ENCODE peak calls at places on chromosome 3, in seven cellular contexts. One of them, this sample, is unnamed. For H3K4me1, the result is how much of the 10 kb centered on the place peaks cover.

GRCh38 chr3:195903950-195904290 is 4.4 kb downstream of the TNK2 start:
- DNase-seq in mammary epithelial cell: no peak
- DNase-seq in fibroblast of lung: no peak
- DNase-seq in astrocyte: no peak
- DNase-seq in GM23248: no peak
- DNase-seq in HCT116: no peak
- DNase-seq in keratinocyte: no peak
- DNase-seq in this sample: no peak

GRCh38 chr3:77718326-77718725 is 678.4 kb downstream of the ROBO2 start:
- DNase-seq in mammary epithelial cell: no peak
- DNase-seq in fibroblast of lung: no peak
- DNase-seq in astrocyte: no peak
- DNase-seq in GM23248: no peak
- DNase-seq in HCT116: no peak
- DNase-seq in keratinocyte: no peak
- DNase-seq in this sample: no peak

GRCh38 chr3:141797167-141797773 is 34.1 kb downstream of the GRK7 start:
- DNase-seq in mammary epithelial cell: no peak
- DNase-seq in fibroblast of lung: peak
- DNase-seq in astrocyte: peak
- DNase-seq in GM23248: peak
- DNase-seq in HCT116: no peak
- DNase-seq in keratinocyte: no peak
- DNase-seq in this sample: no peak

GRCh38 chr3:73727117-73727802 is 102.5 kb upstream of the PDZRN3 start:
- DNase-seq in mammary epithelial cell: peak
- DNase-seq in fibroblast of lung: peak
- DNase-seq in astrocyte: peak
- DNase-seq in GM23248: peak
- DNase-seq in HCT116: no peak
- DNase-seq in keratinocyte: no peak
- DNase-seq in this sample: no peak

GRCh38 chr3:181712505-181713299 is 977 bp downstream of the SOX2 start:
- DNase-seq in mammary epithelial cell: peak
- DNase-seq in fibroblast of lung: no peak
- DNase-seq in astrocyte: peak
- DNase-seq in GM23248: peak
- DNase-seq in HCT116: no peak
- DNase-seq in keratinocyte: no peak
- DNase-seq in this sample: no peak

GRCh38 chr3:127443581-127444375 is 146.8 kb downstream of the TPRA1 start:
- DNase-seq in mammary epithelial cell: no peak
- DNase-seq in fibroblast of lung: no peak
- DNase-seq in astrocyte: no peak
- DNase-seq in GM23248: no peak
- DNase-seq in HCT116: no peak
- DNase-seq in keratinocyte: no peak
- DNase-seq in this sample: no peak

GRCh38 chr3:42020681-42021307 is 58.9 kb upstream of the ULK4 start:
- DNase-seq in mammary epithelial cell: peak
- DNase-seq in fibroblast of lung: peak
- DNase-seq in astrocyte: peak
- DNase-seq in GM23248: peak
- DNase-seq in HCT116: no peak
- DNase-seq in keratinocyte: no peak
- DNase-seq in this sample: peak

GRCh38 chr3:32882603-32883025 is 64.8 kb downstream of the TRIM71 start:
- DNase-seq in mammary epithelial cell: no peak
- DNase-seq in fibroblast of lung: no peak
- DNase-seq in astrocyte: no peak
- DNase-seq in GM23248: no peak
- DNase-seq in HCT116: no peak
- DNase-seq in keratinocyte: no peak
- DNase-seq in this sample: no peak

GRCh38 chr3:167814441-167814951 is 79.0 kb downstream of the SERPINI1 start:
- DNase-seq in mammary epithelial cell: no peak
- DNase-seq in fibroblast of lung: peak
- DNase-seq in astrocyte: peak
- DNase-seq in GM23248: peak
- DNase-seq in HCT116: no peak
- DNase-seq in keratinocyte: no peak
- DNase-seq in this sample: no peak

GRCh38 chr3:72237679-72238320 is 452.9 kb upstream of the PROK2 start:
- DNase-seq in mammary epithelial cell: no peak
- DNase-seq in fibroblast of lung: no peak
- DNase-seq in astrocyte: peak
- DNase-seq in GM23248: peak
- DNase-seq in HCT116: no peak
- DNase-seq in keratinocyte: no peak
- DNase-seq in this sample: no peak

GRCh38 chr3:4584537-4585249 is 91.5 kb downstream of the ITPR1 start:
- DNase-seq in mammary epithelial cell: peak
- DNase-seq in fibroblast of lung: peak
- DNase-seq in astrocyte: no peak
- DNase-seq in GM23248: peak
- DNase-seq in HCT116: no peak
- DNase-seq in keratinocyte: no peak
- DNase-seq in this sample: no peak

GRCh38 chr3:73259291-73259690 is 197.8 kb downstream of the EBLN2 start:
- DNase-seq in mammary epithelial cell: no peak
- DNase-seq in fibroblast of lung: no peak
- DNase-seq in astrocyte: no peak
- DNase-seq in GM23248: no peak
- DNase-seq in HCT116: no peak
- DNase-seq in keratinocyte: no peak
- DNase-seq in this sample: no peak

GRCh38 chr3:105899528-105899927 is 30.7 kb upstream of the CBLB start:
- DNase-seq in mammary epithelial cell: peak
- DNase-seq in fibroblast of lung: peak
- DNase-seq in astrocyte: peak
- DNase-seq in GM23248: peak
- DNase-seq in HCT116: no peak
- DNase-seq in keratinocyte: no peak
- DNase-seq in this sample: peak

GRCh38 chr3:73786346-73786807 is 161.6 kb upstream of the PDZRN3 start:
- DNase-seq in mammary epithelial cell: peak
- DNase-seq in fibroblast of lung: peak
- DNase-seq in astrocyte: peak
- DNase-seq in GM23248: peak
- DNase-seq in HCT116: no peak
- DNase-seq in keratinocyte: peak
- DNase-seq in this sample: no peak

GRCh38 chr3:106566277-106566676 is 697.5 kb upstream of the CBLB start:
- DNase-seq in mammary epithelial cell: no peak
- DNase-seq in fibroblast of lung: no peak
- DNase-seq in astrocyte: no peak
- DNase-seq in GM23248: no peak
- DNase-seq in HCT116: no peak
- DNase-seq in keratinocyte: no peak
- DNase-seq in this sample: no peak

GRCh38 chr3:9435320-9435719 is 37.9 kb downstream of the SETD5 start:
- DNase-seq in mammary epithelial cell: no peak
- DNase-seq in fibroblast of lung: no peak
- DNase-seq in astrocyte: no peak
- DNase-seq in GM23248: no peak
- DNase-seq in HCT116: no peak
- DNase-seq in keratinocyte: no peak
- DNase-seq in this sample: no peak

GRCh38 chr3:153977148-153977547 is 144.0 kb upstream of the ARHGEF26 start:
- DNase-seq in mammary epithelial cell: no peak
- DNase-seq in fibroblast of lung: peak
- DNase-seq in astrocyte: peak
- DNase-seq in GM23248: peak
- DNase-seq in HCT116: no peak
- DNase-seq in keratinocyte: no peak
- DNase-seq in this sample: no peak

GRCh38 chr3:15877813-15878212 is 80.0 kb upstream of the ANKRD28 start:
- DNase-seq in mammary epithelial cell: no peak
- DNase-seq in fibroblast of lung: no peak
- DNase-seq in astrocyte: no peak
- DNase-seq in GM23248: no peak
- DNase-seq in HCT116: no peak
- DNase-seq in keratinocyte: no peak
- DNase-seq in this sample: no peak

GRCh38 chr3:143266512-143266911 is 146.9 kb downstream of the CHST2 start:
- DNase-seq in mammary epithelial cell: no peak
- DNase-seq in fibroblast of lung: peak
- DNase-seq in astrocyte: no peak
- DNase-seq in GM23248: peak
- DNase-seq in HCT116: no peak
- DNase-seq in keratinocyte: no peak
- DNase-seq in this sample: no peak

GRCh38 chr3:124837730-124838186 is 49.4 kb downstream of the ITGB5 start:
- DNase-seq in mammary epithelial cell: peak
- DNase-seq in fibroblast of lung: peak
- DNase-seq in astrocyte: peak
- DNase-seq in GM23248: peak
- DNase-seq in HCT116: peak
- DNase-seq in keratinocyte: no peak
- DNase-seq in this sample: peak

GRCh38 chr3:180306691-180307090 is 270.0 kb upstream of the PEX5L start:
- DNase-seq in mammary epithelial cell: peak
- DNase-seq in fibroblast of lung: no peak
- DNase-seq in astrocyte: peak
- DNase-seq in GM23248: peak
- DNase-seq in HCT116: no peak
- DNase-seq in keratinocyte: peak
- DNase-seq in this sample: peak

GRCh38 chr3:9023191-9023590 is 59.9 kb upstream of the RAD18 start:
- DNase-seq in mammary epithelial cell: no peak
- DNase-seq in fibroblast of lung: peak
- DNase-seq in astrocyte: no peak
- DNase-seq in GM23248: no peak
- DNase-seq in HCT116: no peak
- DNase-seq in keratinocyte: no peak
- DNase-seq in this sample: no peak

DNA sequence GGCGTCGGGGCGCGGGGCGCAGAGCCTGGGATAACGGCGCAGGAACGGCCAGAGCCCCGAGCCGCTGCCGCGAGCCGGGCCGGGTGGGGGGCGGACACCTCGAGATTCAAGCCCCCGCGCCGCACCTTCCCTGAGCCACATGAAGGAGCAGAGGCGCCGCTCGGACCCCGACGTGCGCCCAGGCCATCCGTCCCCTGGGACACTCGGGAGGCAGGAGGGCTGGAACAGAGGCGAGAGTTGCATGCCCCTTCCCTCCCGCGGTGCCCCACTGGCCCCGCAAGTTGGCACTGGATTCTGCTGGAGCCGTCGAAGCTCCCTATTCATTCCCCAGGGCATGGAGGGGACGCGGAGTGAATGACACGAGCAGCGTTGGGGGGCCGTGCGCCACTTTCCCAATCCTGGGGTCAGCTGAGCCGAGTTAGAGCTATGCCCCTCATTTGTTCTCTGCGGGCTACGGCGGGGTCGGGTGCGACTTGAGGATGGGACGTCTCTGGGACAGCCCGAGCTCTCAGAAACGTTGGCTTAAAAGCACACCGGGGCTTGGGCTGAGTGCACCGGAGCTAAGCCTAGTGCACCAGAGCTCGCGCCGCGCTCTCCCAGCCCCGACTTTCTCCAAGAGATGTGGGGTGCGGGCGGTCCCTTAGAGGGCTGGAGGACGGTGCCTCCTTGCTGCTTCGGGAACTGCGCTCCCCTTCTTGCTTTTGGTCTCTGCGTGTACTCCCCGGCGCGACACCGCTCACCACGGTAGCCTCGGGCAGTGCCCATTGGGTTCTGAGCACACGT is 589 bp downstream of the SLC6A1 start:
- DNase-seq in mammary epithelial cell: no peak
- DNase-seq in fibroblast of lung: no peak
- DNase-seq in astrocyte: no peak
- DNase-seq in GM23248: no peak
- DNase-seq in HCT116: no peak
- DNase-seq in keratinocyte: no peak
- DNase-seq in this sample: no peak
- TF ChIP-seq EZH2 in mammary epithelial cell: peak
- TF ChIP-seq EZH2 in fibroblast of lung: peak
- TF ChIP-seq EZH2 in astrocyte: peak
- TF ChIP-seq EZH2 in GM23248: peak
- TF ChIP-seq EZH2 in HCT116: no peak
- TF ChIP-seq EZH2 in keratinocyte: peak
- TF ChIP-seq EZH2 in this sample: no peak

DNA sequence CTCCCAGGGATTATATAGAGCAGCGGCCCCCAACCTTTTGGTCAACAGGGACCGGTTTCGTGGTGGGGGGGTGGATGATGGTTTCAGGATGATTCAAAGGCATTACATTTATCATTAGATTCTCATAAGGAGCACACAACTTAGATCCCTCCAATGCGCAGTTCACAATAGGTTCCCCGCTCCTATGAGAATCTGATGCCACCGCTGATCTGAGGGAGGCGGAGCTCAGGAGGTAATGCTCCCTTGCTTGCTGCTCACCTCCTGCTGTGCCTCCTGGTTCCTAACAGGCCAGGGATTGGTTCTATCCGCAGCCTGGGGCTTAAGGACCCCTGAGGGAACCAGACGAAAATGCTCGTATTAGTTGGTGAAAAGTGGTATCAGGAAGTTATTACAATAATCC is 1.3 kb upstream of the HACD2 start:
- DNase-seq in mammary epithelial cell: peak
- DNase-seq in fibroblast of lung: peak
- DNase-seq in astrocyte: peak
- DNase-seq in GM23248: peak
- DNase-seq in HCT116: peak
- DNase-seq in keratinocyte: no peak
- DNase-seq in this sample: peak
- H2AFZ ChIP-seq in mammary epithelial cell: peak
- H2AFZ ChIP-seq in fibroblast of lung: peak
- H2AFZ ChIP-seq in astrocyte: peak
- H2AFZ ChIP-seq in GM23248: peak
- H2AFZ ChIP-seq in HCT116: peak
- H2AFZ ChIP-seq in keratinocyte: no peak
- H2AFZ ChIP-seq in this sample: peak

GRCh38 chr3:87336761-87337160 is 60.4 kb upstream of the POU1F1 start:
- DNase-seq in mammary epithelial cell: no peak
- DNase-seq in fibroblast of lung: no peak
- DNase-seq in astrocyte: no peak
- DNase-seq in GM23248: no peak
- DNase-seq in HCT116: no peak
- DNase-seq in keratinocyte: no peak
- DNase-seq in this sample: no peak

GRCh38 chr3:87332789-87333188 is 56.4 kb upstream of the POU1F1 start:
- DNase-seq in mammary epithelial cell: no peak
- DNase-seq in fibroblast of lung: no peak
- DNase-seq in astrocyte: no peak
- DNase-seq in GM23248: no peak
- DNase-seq in HCT116: no peak
- DNase-seq in keratinocyte: no peak
- DNase-seq in this sample: no peak

GRCh38 chr3:87333393-87333892 is 57.1 kb upstream of the POU1F1 start:
- DNase-seq in mammary epithelial cell: peak
- DNase-seq in fibroblast of lung: peak
- DNase-seq in astrocyte: peak
- DNase-seq in GM23248: peak
- DNase-seq in HCT116: peak
- DNase-seq in keratinocyte: peak
- DNase-seq in this sample: peak

GRCh38 chr3:87335931-87336330 is 59.5 kb upstream of the POU1F1 start:
- DNase-seq in mammary epithelial cell: no peak
- DNase-seq in fibroblast of lung: no peak
- DNase-seq in astrocyte: no peak
- DNase-seq in GM23248: no peak
- DNase-seq in HCT116: no peak
- DNase-seq in keratinocyte: no peak
- DNase-seq in this sample: peak
- H3K4me1 ChIP-seq in mammary epithelial cell: under half
- H3K4me1 ChIP-seq in fibroblast of lung: under half
- H3K4me1 ChIP-seq in astrocyte: under half
- H3K4me1 ChIP-seq in GM23248: under half
- H3K4me1 ChIP-seq in HCT116: under half
- H3K4me1 ChIP-seq in keratinocyte: under half
- H3K4me1 ChIP-seq in this sample: under half

GRCh38 chr3:43996379-43997301 is 245.0 kb upstream of the TOPAZ1 start:
- DNase-seq in mammary epithelial cell: peak
- DNase-seq in fibroblast of lung: peak
- DNase-seq in astrocyte: no peak
- DNase-seq in GM23248: peak
- DNase-seq in HCT116: no peak
- DNase-seq in keratinocyte: no peak
- DNase-seq in this sample: peak
- TF ChIP-seq EZH2 in mammary epithelial cell: no peak
- TF ChIP-seq EZH2 in fibroblast of lung: peak
- TF ChIP-seq EZH2 in astrocyte: peak
- TF ChIP-seq EZH2 in GM23248: peak
- TF ChIP-seq EZH2 in HCT116: no peak
- TF ChIP-seq EZH2 in keratinocyte: peak
- TF ChIP-seq EZH2 in this sample: no peak

This sample was measured in PC-9.